ENCODE peak calls at places on chromosomes 4 and X, in six cellular contexts. T is heart left ventricle, M is tibial artery, H is body of pancreas, C is IMR-90, D is sigmoid colon. Z is an unnamed sample. For H3K4me1, the result is how much of the 10 kb centered on the place peaks cover.

GRCh38 chrX:119880552-119881437 is 9.2 kb downstream of the NDUFA1 start:
- DNase-seq in T (no peak), M (no peak), H (peak), C (peak), D (no peak), Z (peak)

GRCh38 chrX:31260351-31260750 is 188.5 kb upstream of the FTHL17 start:
- DNase-seq in T (no peak), M (no peak), H (no peak), C (no peak), D (no peak), Z (no peak)

GRCh38 chr4:142480244-142480643 is 365.9 kb downstream of the INPP4B start:
- DNase-seq in T (no peak), M (no peak), H (no peak), C (peak), D (no peak), Z (no peak)

GRCh38 chr4:155758500-155759371 is at the start of gene GUCY1B1:
- DNase-seq in T (peak), M (peak), H (peak), C (peak), D (peak), Z (no peak)

GRCh38 chr4:108029321-108029720 is 39.6 kb downstream of the HADH start:
- DNase-seq in T (no peak), M (no peak), H (no peak), C (no peak), D (no peak), Z (no peak)

GRCh38 chrX:51182545-51182944 is 150.1 kb upstream of the NUDT10 start:
- DNase-seq in T (no peak), M (no peak), H (no peak), C (no peak), D (no peak), Z (no peak)

GRCh38 chr4:27087306-27088045 is 226.8 kb downstream of the STIM2 start:
- DNase-seq in T (no peak), M (no peak), H (no peak), C (no peak), D (no peak), Z (no peak)

GRCh38 chrX:146264763-146265375 is 447.2 kb downstream of the SLITRK2 start:
- DNase-seq in T (no peak), M (no peak), H (no peak), C (no peak), D (no peak), Z (no peak)

GRCh38 chrX:129493643-129494042 is 29.6 kb downstream of the SMARCA1 start:
- DNase-seq in T (no peak), M (no peak), H (no peak), C (peak), D (no peak), Z (no peak)

GRCh38 chr4:110049951-110050925 is 137.6 kb downstream of the EGF start:
- DNase-seq in T (no peak), M (no peak), H (peak), C (peak), D (no peak), Z (peak)

GRCh38 chr4:12411072-12411471 is 982.4 kb upstream of the HS3ST1 start:
- DNase-seq in T (no peak), M (no peak), H (no peak), C (no peak), D (no peak), Z (no peak)

GRCh38 chr4:88021824-88022223 is 14.4 kb downstream of the PKD2 start:
- DNase-seq in T (no peak), M (no peak), H (peak), C (peak), D (no peak), Z (no peak)
- H3K4me1 ChIP-seq in T (under half), M (under half), H (under half), C (under half), D (under half), Z (under half)

DNA sequence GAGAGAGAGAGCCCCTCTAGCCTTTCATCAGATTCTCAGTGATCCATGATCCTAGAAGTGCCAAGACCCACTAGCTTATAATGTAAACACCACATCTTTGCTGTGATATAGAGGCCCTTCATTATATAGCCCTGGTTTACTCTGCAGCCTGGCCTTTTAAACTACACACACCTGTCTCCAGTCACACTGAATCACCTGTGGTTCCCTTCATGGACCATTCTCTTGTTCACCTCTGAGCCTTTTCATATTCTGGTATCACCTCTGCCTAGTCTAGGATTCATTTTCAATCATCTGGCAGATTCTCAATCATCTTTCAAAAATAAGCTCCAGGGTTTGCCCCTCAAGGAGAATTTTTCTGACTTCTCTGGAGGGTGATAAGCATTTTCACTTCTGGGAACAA is 50.0 kb upstream of the CD40LG start:
- DNase-seq in T (no peak), M (no peak), H (no peak), C (no peak), D (no peak), Z (no peak)
- H3K4me3 ChIP-seq in T (no peak), M (no peak), H (no peak), C (no peak), D (no peak), Z (no peak)

GRCh38 chrX:10329984-10330383 is 173.2 kb downstream of the CLCN4 start:
- DNase-seq in T (no peak), M (no peak), H (no peak), C (no peak), D (no peak), Z (no peak)

GRCh38 chrX:10327651-10328050 is 170.9 kb downstream of the CLCN4 start:
- DNase-seq in T (no peak), M (no peak), H (no peak), C (peak), D (no peak), Z (no peak)

GRCh38 chrX:10325606-10326005 is 168.8 kb downstream of the CLCN4 start:
- DNase-seq in T (no peak), M (no peak), H (no peak), C (peak), D (no peak), Z (no peak)

DNA sequence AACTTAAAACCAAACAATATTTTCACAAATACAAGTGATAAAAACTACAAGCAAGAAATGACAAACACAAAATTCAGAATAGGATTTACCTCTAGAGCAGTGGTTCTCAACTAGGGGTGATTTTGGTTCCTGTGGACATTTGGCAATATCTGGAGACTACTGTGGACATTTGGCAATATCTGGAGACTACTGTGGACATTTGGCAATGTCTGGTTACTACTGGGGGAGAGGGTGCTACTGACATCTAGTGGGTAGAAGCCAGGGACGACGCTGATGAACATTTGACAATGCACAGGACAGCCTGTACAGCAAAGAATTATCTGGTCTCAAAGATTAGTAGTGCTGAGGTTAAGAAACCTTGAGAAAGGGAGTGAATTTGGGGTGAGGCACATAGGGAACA is 169.8 kb downstream of the CLCN4 start:
- DNase-seq in T (no peak), M (no peak), H (peak), C (peak), D (no peak), Z (peak)
- TF ChIP-seq CTCF in T (peak), M (peak), H (no peak), C (peak), D (no peak), Z (peak)

GRCh38 chrX:1475881-1476280 is 23.2 kb upstream of the ASMTL start:
- DNase-seq in T (no peak), M (no peak), H (no peak), C (no peak), D (no peak), Z (no peak)
- H3K4me1 ChIP-seq in T (under half), M (under half), H (under half), C (under half), D (under half), Z (under half)

GRCh38 chr4:40176602-40177001 is 20.2 kb upstream of the RHOH start:
- DNase-seq in T (no peak), M (no peak), H (no peak), C (no peak), D (no peak), Z (no peak)
- H3K4me3 ChIP-seq in T (no peak), M (no peak), H (no peak), C (no peak), D (no peak), Z (no peak)

GRCh38 chr4:174122705-174123104 is 160.8 kb downstream of the FBXO8 start:
- DNase-seq in T (no peak), M (no peak), H (no peak), C (no peak), D (no peak), Z (no peak)

GRCh38 chr4:174119051-174119450 is 164.4 kb downstream of the FBXO8 start:
- DNase-seq in T (no peak), M (no peak), H (peak), C (peak), D (no peak), Z (no peak)

GRCh38 chr4:174119818-174120217 is 163.6 kb downstream of the FBXO8 start:
- DNase-seq in T (no peak), M (no peak), H (no peak), C (no peak), D (no peak), Z (no peak)

GRCh38 chr4:174118171-174118570 is 165.3 kb downstream of the FBXO8 start:
- DNase-seq in T (no peak), M (no peak), H (no peak), C (no peak), D (no peak), Z (no peak)

DNA sequence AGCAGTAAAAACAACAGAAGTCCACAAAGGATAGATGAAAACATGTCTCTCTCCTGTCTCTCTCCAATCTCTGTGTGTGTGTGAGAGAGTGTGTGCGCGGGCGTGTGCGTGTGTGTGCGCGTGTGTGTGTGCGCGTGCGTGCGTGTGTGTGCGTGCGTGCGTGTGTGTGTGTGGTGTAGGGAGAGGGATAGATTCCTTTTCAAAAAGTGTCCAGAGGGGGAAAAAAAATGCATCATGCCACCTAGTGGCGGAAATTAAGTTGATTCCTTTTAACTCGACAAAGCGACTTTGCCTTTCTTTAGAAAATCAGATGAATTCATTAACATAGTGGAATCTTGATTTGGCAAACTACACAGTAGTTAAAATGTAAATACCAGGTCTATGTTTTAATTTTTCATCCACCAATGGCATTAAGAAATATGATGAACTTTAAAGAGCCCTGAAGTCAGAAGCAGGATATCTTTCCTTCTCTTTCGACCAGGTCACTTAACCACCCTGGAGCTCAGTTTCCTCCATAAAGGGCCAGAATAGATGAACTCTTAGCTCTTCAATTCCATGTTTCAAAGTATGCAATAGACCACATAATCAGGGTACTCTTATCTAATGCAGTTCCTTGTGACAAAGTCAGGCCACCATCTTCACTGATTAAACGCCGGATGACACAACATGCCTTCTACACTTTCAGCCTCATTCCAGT is 162.9 kb downstream of the FBXO8 start:
- DNase-seq in T (peak), M (peak), H (peak), C (peak), D (peak), Z (peak)
- TF ChIP-seq CTCF in T (peak), M (peak), H (peak), C (peak), D (peak), Z (peak)

DNA sequence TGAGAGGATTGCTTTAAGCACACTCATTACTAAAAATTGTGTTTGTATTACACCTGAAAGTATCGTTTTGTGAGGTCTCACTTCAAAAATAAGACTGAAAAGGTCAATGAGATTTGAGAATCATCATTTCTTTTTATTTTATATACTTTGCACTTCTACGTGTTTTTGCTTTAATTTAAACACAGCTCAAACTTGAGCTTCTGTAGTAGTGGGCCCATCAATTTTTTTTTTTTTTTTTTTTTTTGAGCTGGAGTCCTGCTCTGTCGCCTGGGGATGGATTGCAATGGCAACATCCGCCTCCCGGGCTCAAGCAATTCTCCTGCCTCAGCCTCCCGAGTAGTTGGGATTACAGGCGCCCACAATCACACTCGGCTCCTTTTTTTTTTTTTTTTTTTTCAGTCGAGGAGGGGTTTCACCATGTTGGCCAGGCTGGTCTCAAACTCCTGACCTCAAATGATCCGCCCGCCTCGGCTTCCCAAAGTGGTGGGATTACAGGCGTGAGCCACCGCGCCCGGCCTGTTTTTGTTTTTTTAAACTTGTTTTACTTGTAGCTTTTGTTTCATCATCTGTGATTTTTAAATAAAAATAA is 1.5 kb downstream of the GSTCD start:
- DNase-seq in T (no peak), M (no peak), H (no peak), C (no peak), D (no peak), Z (no peak)
- H3K4me1 ChIP-seq in T (under half), M (under half), H (under half), C (under half), D (under half), Z (under half)

DNA sequence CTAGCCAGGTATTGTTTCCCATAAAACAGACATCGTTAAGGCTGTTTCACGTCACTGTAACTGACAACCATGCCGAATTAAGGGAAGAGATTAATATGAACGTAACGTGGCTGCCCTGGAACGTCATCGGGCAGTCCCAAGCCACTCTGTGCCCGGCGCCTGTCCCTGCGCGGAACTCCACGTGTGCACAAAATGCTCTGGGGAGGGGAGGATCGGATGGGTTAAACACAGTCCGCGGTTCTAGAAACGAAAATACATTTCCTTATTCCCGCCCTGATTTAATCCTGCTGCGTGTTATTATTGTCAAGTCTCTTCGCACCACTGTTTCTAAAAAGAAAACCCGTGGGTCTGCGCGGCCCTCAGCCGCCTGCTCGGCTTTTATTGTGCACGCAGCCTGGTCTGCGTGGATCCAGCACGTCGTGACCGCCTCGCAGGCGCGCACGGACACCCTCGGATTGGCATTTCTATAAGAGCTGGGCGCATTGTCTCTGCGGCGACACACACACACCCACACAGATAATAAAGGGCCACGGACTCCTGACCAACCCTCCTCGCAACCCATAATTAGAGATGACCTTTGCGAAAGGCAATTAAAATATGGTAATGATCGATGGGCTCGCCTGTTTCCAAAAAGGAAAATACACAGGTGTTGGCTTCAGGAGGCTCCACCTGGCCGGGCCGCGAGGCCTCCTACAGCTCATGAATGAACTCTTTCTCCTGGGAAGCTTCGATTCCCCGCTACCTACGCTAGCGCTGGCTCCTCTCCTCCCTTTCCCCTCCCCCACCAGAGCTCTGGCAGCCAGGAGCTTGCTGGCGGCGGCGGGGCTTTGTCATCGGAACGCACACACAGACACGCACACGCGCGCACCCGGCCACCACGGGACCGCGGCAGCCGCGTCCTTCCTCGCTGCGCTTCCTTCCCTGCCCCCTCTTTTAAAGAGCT is 69.8 kb upstream of the BCOR start:
- DNase-seq in T (no peak), M (peak), H (no peak), C (no peak), D (peak), Z (no peak)
- H3K4me3 ChIP-seq in T (peak), M (peak), H (no peak), C (no peak), D (peak), Z (peak)

Z was measured in Caco-2.